ENCODE peak calls at places on chromosomes 13 and 19, in eight cellular contexts. One of them, this sample, is unnamed.

GRCh38 chr19:36215276-36216171 is 618 bp downstream of the ZNF146 start:
- DNase-seq in brain microvascular endothelial cell: peak; percentile 50
- DNase-seq in ascending aorta: no peak
- DNase-seq in effector memory CD4-positive, alpha-beta T cell: no peak
- DNase-seq in tibial artery: no peak
- DNase-seq in tibial nerve: no peak
- DNase-seq in IMR-90: peak; percentile 62
- DNase-seq in BE2C: peak; percentile 17
- DNase-seq in this sample: no peak

GRCh38 chr19:16222806-16223205 is 25.1 kb downstream of the AP1M1 start:
- DNase-seq in IMR-90: peak; percentile 57
- DNase-seq in tibial nerve: no peak
- DNase-seq in tibial artery: no peak
- DNase-seq in ascending aorta: no peak
- DNase-seq in brain microvascular endothelial cell: no peak
- DNase-seq in effector memory CD4-positive, alpha-beta T cell: no peak
- DNase-seq in BE2C: no peak
- DNase-seq in this sample: no peak

GRCh38 chr13:79589605-79590511 is 108.9 kb downstream of the NDFIP2 start:
- DNase-seq in ascending aorta: no peak
- DNase-seq in BE2C: no peak
- DNase-seq in effector memory CD4-positive, alpha-beta T cell: no peak
- DNase-seq in IMR-90: no peak
- DNase-seq in tibial artery: no peak
- DNase-seq in tibial nerve: no peak
- DNase-seq in brain microvascular endothelial cell: no peak
- DNase-seq in this sample: no peak

GRCh38 chr19:36605839-36606478 is 846 bp downstream of the ZNF382 start:
- DNase-seq in IMR-90: no peak
- DNase-seq in tibial artery: no peak
- DNase-seq in brain microvascular endothelial cell: no peak
- DNase-seq in BE2C: no peak
- DNase-seq in effector memory CD4-positive, alpha-beta T cell: no peak
- DNase-seq in ascending aorta: no peak
- DNase-seq in tibial nerve: no peak
- DNase-seq in this sample: no peak

GRCh38 chr19:12872941-12873890 is 8.0 kb downstream of the DNASE2 start:
- DNase-seq in ascending aorta: no peak
- DNase-seq in BE2C: peak; percentile 81
- DNase-seq in brain microvascular endothelial cell: peak; percentile 52
- DNase-seq in effector memory CD4-positive, alpha-beta T cell: peak; percentile 62
- DNase-seq in tibial artery: peak; percentile 36
- DNase-seq in IMR-90: peak; percentile 37
- DNase-seq in tibial nerve: no peak
- DNase-seq in this sample: peak; percentile 64

GRCh38 chr19:46902402-46902766 is 41.6 kb downstream of the ARHGAP35 start:
- DNase-seq in ascending aorta: no peak
- DNase-seq in tibial artery: no peak
- DNase-seq in effector memory CD4-positive, alpha-beta T cell: no peak
- DNase-seq in IMR-90: peak; percentile 31
- DNase-seq in BE2C: no peak
- DNase-seq in tibial nerve: no peak
- DNase-seq in brain microvascular endothelial cell: no peak
- DNase-seq in this sample: no peak

GRCh38 chr13:36129539-36129938 is 1.6 kb downstream of the DCLK1 start:
- DNase-seq in effector memory CD4-positive, alpha-beta T cell: no peak
- DNase-seq in ascending aorta: no peak
- DNase-seq in brain microvascular endothelial cell: no peak
- DNase-seq in IMR-90: no peak
- DNase-seq in tibial artery: no peak
- DNase-seq in BE2C: no peak
- DNase-seq in tibial nerve: no peak
- DNase-seq in this sample: no peak

GRCh38 chr13:91142572-91142971 is 204.9 kb upstream of the MIR17HG start:
- DNase-seq in IMR-90: peak; percentile 1
- DNase-seq in ascending aorta: no peak
- DNase-seq in effector memory CD4-positive, alpha-beta T cell: no peak
- DNase-seq in tibial artery: no peak
- DNase-seq in brain microvascular endothelial cell: peak; percentile 85
- DNase-seq in BE2C: no peak
- DNase-seq in tibial nerve: no peak
- DNase-seq in this sample: no peak

GRCh38 chr19:41785653-41786052 is 10.7 kb upstream of the CEACAM3 start:
- DNase-seq in tibial artery: peak; percentile 30
- DNase-seq in ascending aorta: no peak
- DNase-seq in IMR-90: peak; percentile 65
- DNase-seq in brain microvascular endothelial cell: peak; percentile 49
- DNase-seq in tibial nerve: no peak
- DNase-seq in effector memory CD4-positive, alpha-beta T cell: peak; percentile 58
- DNase-seq in BE2C: peak; percentile 59
- DNase-seq in this sample: peak; percentile 80

GRCh38 chr13:83211301-83211700 is 671.0 kb downstream of the SLITRK1 start:
- DNase-seq in effector memory CD4-positive, alpha-beta T cell: no peak
- DNase-seq in tibial nerve: no peak
- DNase-seq in IMR-90: peak; percentile 70
- DNase-seq in brain microvascular endothelial cell: peak; percentile 61
- DNase-seq in tibial artery: no peak
- DNase-seq in BE2C: no peak
- DNase-seq in ascending aorta: no peak
- DNase-seq in this sample: no peak

GRCh38 chr13:62131604-62132003 is 716.0 kb upstream of the PCDH20 start:
- DNase-seq in brain microvascular endothelial cell: no peak
- DNase-seq in ascending aorta: no peak
- DNase-seq in IMR-90: no peak
- DNase-seq in effector memory CD4-positive, alpha-beta T cell: no peak
- DNase-seq in tibial nerve: no peak
- DNase-seq in BE2C: no peak
- DNase-seq in tibial artery: no peak
- DNase-seq in this sample: no peak

GRCh38 chr13:110628952-110629701 is 13.8 kb downstream of the NAXD start:
- DNase-seq in tibial nerve: no peak
- DNase-seq in BE2C: peak; percentile 62
- DNase-seq in ascending aorta: no peak
- DNase-seq in IMR-90: no peak
- DNase-seq in tibial artery: no peak
- DNase-seq in effector memory CD4-positive, alpha-beta T cell: no peak
- DNase-seq in brain microvascular endothelial cell: peak; percentile 71
- DNase-seq in this sample: no peak

GRCh38 chr13:23626730-23627129 is 56.5 kb downstream of the TNFRSF19 start:
- DNase-seq in tibial artery: no peak
- DNase-seq in tibial nerve: no peak
- DNase-seq in IMR-90: no peak
- DNase-seq in ascending aorta: no peak
- DNase-seq in BE2C: no peak
- DNase-seq in effector memory CD4-positive, alpha-beta T cell: no peak
- DNase-seq in brain microvascular endothelial cell: no peak
- DNase-seq in this sample: no peak

GRCh38 chr19:4671182-4671851 is 1.2 kb upstream of the MYDGF start:
- DNase-seq in effector memory CD4-positive, alpha-beta T cell: no peak
- DNase-seq in brain microvascular endothelial cell: no peak
- DNase-seq in IMR-90: no peak
- DNase-seq in tibial artery: no peak
- DNase-seq in ascending aorta: no peak
- DNase-seq in tibial nerve: no peak
- DNase-seq in BE2C: no peak
- DNase-seq in this sample: no peak

GRCh38 chr19:31349160-31349881 is at the start of gene TSHZ3:
- DNase-seq in BE2C: peak; percentile 47
- DNase-seq in tibial artery: peak; percentile 78
- DNase-seq in effector memory CD4-positive, alpha-beta T cell: peak; percentile 30
- DNase-seq in IMR-90: peak; percentile 87
- DNase-seq in tibial nerve: peak; percentile 72
- DNase-seq in ascending aorta: no peak
- DNase-seq in brain microvascular endothelial cell: peak; percentile 59
- DNase-seq in this sample: peak; percentile 61

GRCh38 chr19:16374436-16374835 is 49.8 kb downstream of the KLF2 start:
- DNase-seq in tibial nerve: no peak
- DNase-seq in tibial artery: no peak
- DNase-seq in BE2C: no peak
- DNase-seq in ascending aorta: no peak
- DNase-seq in effector memory CD4-positive, alpha-beta T cell: no peak
- DNase-seq in brain microvascular endothelial cell: no peak
- DNase-seq in IMR-90: no peak
- DNase-seq in this sample: no peak

GRCh38 chr13:75867718-75868117 is 231.6 kb downstream of the LMO7 start:
- DNase-seq in ascending aorta: no peak
- DNase-seq in BE2C: no peak
- DNase-seq in tibial artery: no peak
- DNase-seq in brain microvascular endothelial cell: no peak
- DNase-seq in IMR-90: no peak
- DNase-seq in effector memory CD4-positive, alpha-beta T cell: no peak
- DNase-seq in tibial nerve: no peak
- DNase-seq in this sample: no peak

GRCh38 chr13:59587030-59587429 is 576.7 kb downstream of the DIAPH3 start:
- DNase-seq in IMR-90: no peak
- DNase-seq in tibial artery: no peak
- DNase-seq in effector memory CD4-positive, alpha-beta T cell: no peak
- DNase-seq in ascending aorta: no peak
- DNase-seq in tibial nerve: no peak
- DNase-seq in BE2C: no peak
- DNase-seq in brain microvascular endothelial cell: no peak
- DNase-seq in this sample: no peak

GRCh38 chr13:41554626-41555386 is 97.5 kb downstream of the RGCC start:
- DNase-seq in brain microvascular endothelial cell: no peak
- DNase-seq in ascending aorta: no peak
- DNase-seq in tibial nerve: no peak
- DNase-seq in IMR-90: no peak
- DNase-seq in BE2C: no peak
- DNase-seq in tibial artery: no peak
- DNase-seq in effector memory CD4-positive, alpha-beta T cell: no peak
- DNase-seq in this sample: no peak

GRCh38 chr19:35300340-35300649 is 8.3 kb downstream of the MAG start:
- DNase-seq in effector memory CD4-positive, alpha-beta T cell: no peak
- DNase-seq in brain microvascular endothelial cell: no peak
- DNase-seq in ascending aorta: no peak
- DNase-seq in BE2C: no peak
- DNase-seq in IMR-90: no peak
- DNase-seq in tibial artery: no peak
- DNase-seq in tibial nerve: no peak
- DNase-seq in this sample: no peak

GRCh38 chr13:80341098-80341701 is at the start of gene SPRY2:
- DNase-seq in ascending aorta: peak; percentile 88
- DNase-seq in brain microvascular endothelial cell: peak; percentile 97
- DNase-seq in tibial artery: peak; percentile 96
- DNase-seq in IMR-90: peak; percentile 96
- DNase-seq in effector memory CD4-positive, alpha-beta T cell: no peak
- DNase-seq in BE2C: peak; percentile 96
- DNase-seq in tibial nerve: peak; percentile 93
- DNase-seq in this sample: no peak

GRCh38 chr19:22620912-22621311 is 13.2 kb upstream of the ZNF492 start:
- DNase-seq in tibial nerve: no peak
- DNase-seq in brain microvascular endothelial cell: no peak
- DNase-seq in BE2C: no peak
- DNase-seq in ascending aorta: no peak
- DNase-seq in tibial artery: no peak
- DNase-seq in effector memory CD4-positive, alpha-beta T cell: no peak
- DNase-seq in IMR-90: no peak
- DNase-seq in this sample: no peak

GRCh38 chr13:114067886-114068722 is 64.3 kb downstream of the RASA3 start:
- DNase-seq in BE2C: no peak
- DNase-seq in tibial artery: peak; percentile 18
- DNase-seq in IMR-90: no peak
- DNase-seq in ascending aorta: no peak
- DNase-seq in brain microvascular endothelial cell: no peak
- DNase-seq in effector memory CD4-positive, alpha-beta T cell: no peak
- DNase-seq in tibial nerve: peak; percentile 12
- DNase-seq in this sample: no peak

GRCh38 chr13:106530209-106530906 is 5.1 kb downstream of the EFNB2 start:
- DNase-seq in IMR-90: no peak
- DNase-seq in BE2C: no peak
- DNase-seq in brain microvascular endothelial cell: no peak
- DNase-seq in tibial artery: no peak
- DNase-seq in tibial nerve: no peak
- DNase-seq in ascending aorta: no peak
- DNase-seq in effector memory CD4-positive, alpha-beta T cell: no peak
- DNase-seq in this sample: no peak

GRCh38 chr13:83752141-83752540 is 130.1 kb downstream of the SLITRK1 start:
- DNase-seq in BE2C: no peak
- DNase-seq in IMR-90: peak; percentile 47
- DNase-seq in effector memory CD4-positive, alpha-beta T cell: no peak
- DNase-seq in tibial nerve: no peak
- DNase-seq in ascending aorta: no peak
- DNase-seq in tibial artery: no peak
- DNase-seq in brain microvascular endothelial cell: peak; percentile 31
- DNase-seq in this sample: no peak

DNA sequence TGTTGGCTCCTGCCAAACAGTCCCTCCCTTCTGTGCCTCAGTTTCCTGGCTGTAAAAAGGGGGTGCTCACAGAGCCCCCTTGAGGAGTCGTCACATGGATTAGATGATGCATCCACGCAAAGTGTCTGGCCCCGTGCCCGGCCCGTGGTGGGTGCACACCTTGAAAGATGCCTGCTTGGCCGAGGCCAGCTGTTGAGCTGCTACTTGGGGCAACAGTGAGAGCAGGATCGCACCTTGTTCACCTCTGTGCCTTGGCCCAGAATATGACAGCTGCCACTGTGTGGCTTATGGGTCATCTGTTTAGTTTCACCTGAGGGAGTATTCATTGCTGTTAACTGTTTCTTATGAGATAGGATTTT is 17.7 kb downstream of the CRTC1 start:
- DNase-seq in IMR-90: no peak
- DNase-seq in BE2C: no peak
- DNase-seq in tibial artery: no peak
- DNase-seq in ascending aorta: no peak
- DNase-seq in effector memory CD4-positive, alpha-beta T cell: no peak
- DNase-seq in tibial nerve: no peak
- DNase-seq in brain microvascular endothelial cell: no peak
- DNase-seq in this sample: no peak
- H3K4me3 ChIP-seq in IMR-90: no peak overlapping the region
- H3K4me3 ChIP-seq in BE2C: peak overlapping the region; percentile 50
- H3K4me3 ChIP-seq in tibial artery: peak overlapping the region; percentile 58
- H3K4me3 ChIP-seq in ascending aorta: peak overlapping the region; percentile 45
- H3K4me3 ChIP-seq in effector memory CD4-positive, alpha-beta T cell: peak overlapping the region; percentile 70
- H3K4me3 ChIP-seq in tibial nerve: peak overlapping the region; percentile 50
- H3K4me3 ChIP-seq in brain microvascular endothelial cell: no peak overlapping the region
- H3K4me3 ChIP-seq in this sample: peak overlapping the region; percentile 87

GRCh38 chr19:39469567-39469966 is 11.1 kb upstream of the TIMM50 start:
- DNase-seq in effector memory CD4-positive, alpha-beta T cell: no peak
- DNase-seq in ascending aorta: no peak
- DNase-seq in IMR-90: no peak
- DNase-seq in brain microvascular endothelial cell: no peak
- DNase-seq in tibial nerve: no peak
- DNase-seq in tibial artery: no peak
- DNase-seq in BE2C: no peak
- DNase-seq in this sample: no peak
- H3K36me3 ChIP-seq in effector memory CD4-positive, alpha-beta T cell: peaks cover 96% of the 10 kb centered on the region
- H3K36me3 ChIP-seq in ascending aorta: peaks cover 100% of the 10 kb centered on the region
- H3K36me3 ChIP-seq in IMR-90: peaks cover 93% of the 10 kb centered on the region
- H3K36me3 ChIP-seq in brain microvascular endothelial cell: peaks cover 98% of the 10 kb centered on the region
- H3K36me3 ChIP-seq in tibial nerve: peaks cover 49% of the 10 kb centered on the region
- H3K36me3 ChIP-seq in tibial artery: peaks cover 100% of the 10 kb centered on the region
- H3K36me3 ChIP-seq in BE2C: peaks cover 91% of the 10 kb centered on the region
- H3K36me3 ChIP-seq in this sample: peaks cover 95% of the 10 kb centered on the region

GRCh38 chr19:6711605-6712004 is 8.8 kb downstream of the C3 start:
- DNase-seq in brain microvascular endothelial cell: no peak
- DNase-seq in ascending aorta: no peak
- DNase-seq in tibial nerve: no peak
- DNase-seq in tibial artery: no peak
- DNase-seq in IMR-90: no peak
- DNase-seq in BE2C: no peak
- DNase-seq in effector memory CD4-positive, alpha-beta T cell: no peak
- DNase-seq in this sample: no peak
- H3K27me3 ChIP-seq in brain microvascular endothelial cell: peaks cover 9% of the 10 kb centered on the region
- H3K27me3 ChIP-seq in ascending aorta: no peaks in the 10 kb centered on the region
- H3K27me3 ChIP-seq in tibial nerve: peaks cover 28% of the 10 kb centered on the region
- H3K27me3 ChIP-seq in tibial artery: no peaks in the 10 kb centered on the region
- H3K27me3 ChIP-seq in IMR-90: peaks cover 2% of the 10 kb centered on the region
- H3K27me3 ChIP-seq in BE2C: peaks cover 6% of the 10 kb centered on the region
- H3K27me3 ChIP-seq in effector memory CD4-positive, alpha-beta T cell: peaks cover 5% of the 10 kb centered on the region
- H3K27me3 ChIP-seq in this sample: peaks cover 5% of the 10 kb centered on the region

GRCh38 chr19:18045307-18046013 is 37.5 kb downstream of the ARRDC2 start:
- DNase-seq in tibial nerve: no peak
- DNase-seq in effector memory CD4-positive, alpha-beta T cell: no peak
- DNase-seq in ascending aorta: no peak
- DNase-seq in tibial artery: no peak
- DNase-seq in brain microvascular endothelial cell: no peak
- DNase-seq in IMR-90: no peak
- DNase-seq in BE2C: no peak
- DNase-seq in this sample: no peak
- H3K4me3 ChIP-seq in tibial nerve: peak overlapping the region; percentile 43
- H3K4me3 ChIP-seq in effector memory CD4-positive, alpha-beta T cell: peak overlapping the region; percentile 50
- H3K4me3 ChIP-seq in ascending aorta: peak overlapping the region; percentile 55
- H3K4me3 ChIP-seq in tibial artery: peak overlapping the region; percentile 50
- H3K4me3 ChIP-seq in brain microvascular endothelial cell: peak overlapping the region; percentile 29
- H3K4me3 ChIP-seq in IMR-90: peak overlapping the region; percentile 15
- H3K4me3 ChIP-seq in BE2C: no peak overlapping the region
- H3K4me3 ChIP-seq in this sample: peak overlapping the region; percentile 58

This sample was measured in CD4-positive, CD25-positive, alpha-beta regulatory T cell.